ENCODE peak calls at places on chromosome 2, in six cellular contexts. E is GM12891, F is NCI-H1105, U is HEK293T, J is neural progenitor cell, Z is Caki2. O is an unnamed sample.

GRCh38 chr2:10444463-10444862 is 3.7 kb downstream of the ODC1 start:
- DNase-seq in E (no peak), F (no peak), U (no peak), J (no peak), Z (no peak), O (no peak)

GRCh38 chr2:25257032-25257455 is 84.7 kb downstream of the DNMT3A start:
- DNase-seq in E (no peak), F (peak; percentile 21), U (no peak), J (peak; percentile 63), Z (no peak), O (no peak)

GRCh38 chr2:37459095-37459981 is 114.9 kb downstream of the QPCT start:
- DNase-seq in E (no peak), F (no peak), U (no peak), J (no peak), Z (no peak), O (no peak)

GRCh38 chr2:190532581-190532980 is 1.9 kb downstream of the NEMP2 start:
- DNase-seq in E (no peak), F (no peak), U (no peak), J (no peak), Z (no peak), O (no peak)

GRCh38 chr2:227545990-227546389 is 52.7 kb upstream of the SCYGR2 start:
- DNase-seq in E (no peak), F (no peak), U (no peak), J (no peak), Z (peak; percentile 85), O (no peak)

GRCh38 chr2:111042261-111042660 is 78.5 kb upstream of the BCL2L11 start:
- DNase-seq in E (no peak), F (no peak), U (no peak), J (no peak), Z (no peak), O (no peak)

GRCh38 chr2:134140251-134140661 is 113.6 kb upstream of the MGAT5 start:
- DNase-seq in E (no peak), F (no peak), U (no peak), J (no peak), Z (peak; percentile 19), O (no peak)

GRCh38 chr2:197309369-197310231 is 980 bp downstream of the ANKRD44 start:
- DNase-seq in E (no peak), F (no peak), U (peak; percentile 9), J (peak; percentile 66), Z (peak; percentile 47), O (no peak)

GRCh38 chr2:128643221-128644065 is 324.8 kb upstream of the HS6ST1 start:
- DNase-seq in E (no peak), F (no peak), U (no peak), J (no peak), Z (no peak), O (no peak)

GRCh38 chr2:205763708-205764501 is 81.6 kb downstream of the NRP2 start:
- DNase-seq in E (no peak), F (no peak), U (no peak), J (peak; percentile 86), Z (peak; percentile 72), O (peak; percentile 29)

GRCh38 chr2:75595541-75596395 is 35.0 kb upstream of the EVA1A start:
- DNase-seq in E (no peak), F (no peak), U (no peak), J (no peak), Z (peak; percentile 94), O (no peak)